ENCODE peak calls at places on chromosome 6, in ten cellular contexts. X, S, N, B, Y, L, M, R, G and W are unnamed samples.

GRCh38 chr6:136994782-136995181 is 50.0 kb downstream of the IL20RA start:
- DNase-seq in G (no peak), N (no peak), S (no peak), X (no peak), L (no peak), Y (no peak), B (no peak), R (no peak), M (no peak), W (no peak)

GRCh38 chr6:142333431-142333830 is 31.6 kb downstream of the ADGRG6 start:
- DNase-seq in L (no peak), X (no peak), M (no peak), B (no peak), S (no peak), N (no peak), G (no peak), Y (no peak), R (no peak), W (no peak)

GRCh38 chr6:14711056-14711703 is 534.7 kb upstream of the JARID2 start:
- DNase-seq in B (no peak), G (peak; percentile 75), R (peak; percentile 34), S (no peak), Y (peak; percentile 91), X (peak; percentile 85), N (peak; percentile 76), L (peak; percentile 49), M (no peak), W (peak; percentile 93)

GRCh38 chr6:78132681-78133410 is 480.0 kb downstream of the MEI4 start:
- DNase-seq in M (no peak), S (no peak), B (no peak), X (no peak), G (no peak), Y (no peak), N (no peak), R (no peak), L (no peak), W (no peak)

GRCh38 chr6:7467007-7467897 is 74.2 kb upstream of the DSP start:
- DNase-seq in L (no peak), Y (peak; percentile 15), S (no peak), R (no peak), B (no peak), M (peak; percentile 48), N (peak; percentile 95), X (no peak), G (no peak), W (no peak)

GRCh38 chr6:108656834-108657233 is 96.1 kb downstream of the FOXO3 start:
- DNase-seq in M (no peak), S (no peak), X (no peak), L (no peak), N (no peak), Y (no peak), G (no peak), R (no peak), B (no peak), W (no peak)

GRCh38 chr6:116152620-116153019 is 26.7 kb upstream of the COL10A1 start:
- DNase-seq in N (peak; percentile 19), X (peak; percentile 39), M (no peak), G (no peak), S (no peak), B (no peak), R (no peak), Y (peak; percentile 61), L (no peak), W (no peak)

GRCh38 chr6:33602180-33602579 is 18.9 kb upstream of the ITPR3 start:
- DNase-seq in M (peak; percentile 48), L (no peak), G (no peak), S (no peak), B (no peak), Y (no peak), X (no peak), R (no peak), N (no peak), W (no peak)

GRCh38 chr6:108592371-108593337 is 31.9 kb downstream of the FOXO3 start:
- DNase-seq in X (peak; percentile 89), S (no peak), M (peak; percentile 38), L (peak; percentile 15), B (no peak), Y (peak; percentile 71), G (peak; percentile 67), R (no peak), N (peak; percentile 93), W (peak; percentile 88)

GRCh38 chr6:148272084-148272483 is 70.6 kb upstream of the SASH1 start:
- DNase-seq in G (no peak), R (no peak), B (no peak), N (peak; percentile 93), L (no peak), M (no peak), X (peak; percentile 97), S (no peak), Y (peak; percentile 90), W (peak; percentile 96)